ENCODE peak calls at places on chromosomes 13 and 19, in five cellular contexts. C, M, Y, A and Z are unnamed samples.
A peak's percentile ranks its signal among the peaks of the same experiment; 100 is the strongest.

GRCh38 chr13:101397742-101398141 is 18.6 kb downstream of the NALCN start:
- DNase-seq in M (no peak), C (peak; percentile 55), A (peak; percentile 73), Y (no peak), Z (no peak)

GRCh38 chr13:34048652-34049051 is 230.7 kb downstream of the RFC3 start:
- DNase-seq in M (no peak), C (no peak), Y (no peak), A (no peak), Z (no peak)

GRCh38 chr13:26978081-26978860 is 193.3 kb downstream of the USP12 start:
- DNase-seq in Y (no peak), M (peak; percentile 92), C (no peak), A (no peak), Z (no peak)

GRCh38 chr19:29988351-29988750 is 46.3 kb downstream of the URI1 start:
- DNase-seq in A (no peak), Y (no peak), M (peak; percentile 79), C (no peak), Z (no peak)

GRCh38 chr19:11137542-11138384 is 17.8 kb downstream of the SPC24 start:
- DNase-seq in C (peak; percentile 92), A (peak; percentile 91), M (peak; percentile 92), Y (peak; percentile 90), Z (no peak)

GRCh38 chr13:102913924-102914628 is 68.2 kb downstream of the ERCC5 start:
- DNase-seq in A (peak; percentile 51), M (no peak), C (peak; percentile 30), Y (no peak), Z (no peak)

GRCh38 chr13:106570354-106570822 is 2.5 kb upstream of the ARGLU1 start:
- DNase-seq in C (peak; percentile 93), A (peak; percentile 56), Y (peak; percentile 73), M (peak; percentile 95), Z (no peak)

GRCh38 chr13:30748717-30749116 is 13.4 kb downstream of the ALOX5AP start:
- DNase-seq in A (no peak), C (no peak), M (no peak), Y (no peak), Z (no peak)

GRCh38 chr13:29505511-29505910 is 90.0 kb downstream of the SLC7A1 start:
- DNase-seq in C (no peak), Y (no peak), M (no peak), A (no peak), Z (no peak)

GRCh38 chr19:55016017-55016416 is 22.0 kb downstream of the GP6 start:
- DNase-seq in M (no peak), C (no peak), Y (no peak), A (no peak), Z (no peak)

GRCh38 chr13:45807520-45808099 is 43.9 kb downstream of the SIAH3 start:
- DNase-seq in M (peak; percentile 78), A (peak; percentile 52), Y (no peak), C (peak; percentile 66), Z (no peak)

DNA sequence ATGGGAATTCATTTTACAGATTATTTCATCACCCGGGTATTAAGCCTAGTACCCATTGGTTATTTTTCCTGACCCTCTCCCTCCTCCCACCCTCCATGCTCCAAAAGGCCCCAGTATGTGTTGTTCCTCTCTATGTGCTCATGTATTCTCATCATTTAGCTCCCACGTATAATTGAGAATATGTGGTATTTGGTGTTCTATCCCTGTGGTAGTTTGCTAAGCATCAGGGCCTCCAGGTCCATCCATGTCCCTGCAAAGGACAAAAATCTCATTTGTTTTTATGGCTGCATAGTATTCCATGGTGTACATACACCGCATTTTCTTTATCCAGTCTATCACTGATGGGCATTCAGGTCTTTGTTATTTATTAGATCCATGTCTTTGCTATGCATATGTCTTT is 894.1 kb upstream of the MIR17HG start:
- DNase-seq in C (no peak), A (no peak), Y (no peak), M (no peak), Z (no peak)
- H3K4me3 ChIP-seq in C (no peak overlapping the region), A (no peak overlapping the region), Y (no peak overlapping the region), M (no peak overlapping the region), Z (no peak overlapping the region)

GRCh38 chr19:38429811-38430156 is 3.7 kb upstream of the RYR1 start:
- DNase-seq in M (no peak), Y (no peak), A (no peak), C (no peak), Z (no peak)
- H3K4me3 ChIP-seq in M (no peak overlapping the region), Y (no peak overlapping the region), A (no peak overlapping the region), C (no peak overlapping the region), Z (no peak overlapping the region)

GRCh38 chr13:114162533-114162922 is 16.5 kb upstream of the CFAP97D2 start:
- DNase-seq in A (no peak), C (no peak), Y (no peak), M (no peak), Z (no peak)
- H3K4me3 ChIP-seq in A (no peak overlapping the region), C (no peak overlapping the region), Y (no peak overlapping the region), M (no peak overlapping the region), Z (no peak overlapping the region)

DNA sequence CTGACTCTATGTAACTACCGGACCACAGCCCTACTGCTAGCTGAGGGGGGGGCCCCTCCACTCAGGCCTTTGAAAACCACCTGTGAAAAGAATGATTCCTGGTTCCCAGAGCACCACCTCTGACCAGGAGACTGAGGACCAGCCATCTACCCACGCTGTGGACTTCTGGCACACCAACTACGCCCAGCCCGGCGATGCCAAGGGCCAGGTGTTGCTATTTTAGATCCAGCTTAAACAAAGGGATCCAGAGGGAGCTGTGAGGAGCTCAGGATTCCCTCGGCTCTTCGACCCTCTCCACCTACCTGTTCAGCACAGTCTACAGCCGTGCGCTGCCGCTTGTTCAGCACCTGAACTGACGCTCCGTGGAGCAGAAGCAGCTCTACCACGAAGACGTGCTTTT is 23.0 kb downstream of the PDCD5 start:
- DNase-seq in A (no peak), Y (no peak), M (no peak), C (no peak), Z (no peak)
- H3K4me3 ChIP-seq in A (no peak overlapping the region), Y (no peak overlapping the region), M (no peak overlapping the region), C (no peak overlapping the region), Z (no peak overlapping the region)